ENCODE peak calls at places on chromosomes 11 and 22, in four cellular contexts. L is NB4, M is HEK293T, H is astrocyte of the spinal cord. Z is an unnamed sample.

GRCh38 chr22:39724390-39724789 is 153.8 kb downstream of the CACNA1I start:
- DNase-seq in L (peak; percentile 16), M (no peak), H (no peak), Z (no peak)

GRCh38 chr22:46612341-46612903 is 7.8 kb upstream of the GRAMD4 start:
- DNase-seq in L (no peak), M (no peak), H (no peak), Z (no peak)

GRCh38 chr11:67288452-67289225 is 464 bp upstream of the ANKRD13D start:
- DNase-seq in L (peak; percentile 100), M (peak; percentile 88), H (peak; percentile 89), Z (peak; percentile 97)

GRCh38 chr11:13462311-13462927 is 603 bp downstream of the BTBD10 start:
- DNase-seq in L (peak; percentile 58), M (peak; percentile 58), H (peak; percentile 23), Z (peak; percentile 63)

GRCh38 chr11:59523541-59523940 is 12.2 kb downstream of the OR4D9 start:
- DNase-seq in L (peak; percentile 27), M (peak; percentile 24), H (no peak), Z (peak; percentile 12)

GRCh38 chr22:38034884-38035529 is 22.2 kb upstream of the PICK1 start:
- DNase-seq in L (no peak), M (no peak), H (no peak), Z (no peak)

GRCh38 chr11:129280027-129280811 is 88.1 kb upstream of the ARHGAP32 start:
- DNase-seq in L (peak; percentile 26), M (no peak), H (peak; percentile 26), Z (no peak)

GRCh38 chr11:134893810-134894685 is 482.0 kb upstream of the B3GAT1 start:
- DNase-seq in L (no peak), M (no peak), H (no peak), Z (no peak)

GRCh38 chr11:31720666-31721199 is 90.4 kb downstream of the PAX6 start:
- DNase-seq in L (no peak), M (no peak), H (no peak), Z (no peak)

GRCh38 chr11:60389279-60389910 is 6.9 kb upstream of the MS4A14 start:
- DNase-seq in L (peak; percentile 94), M (no peak), H (no peak), Z (peak; percentile 97)

GRCh38 chr11:1878134-1879031 is 13.3 kb downstream of the PRR33 start:
- DNase-seq in L (no peak), M (no peak), H (no peak), Z (no peak)

GRCh38 chr11:12454782-12455181 is 77.4 kb downstream of the PARVA start:
- DNase-seq in L (no peak), M (no peak), H (peak; percentile 28), Z (no peak)

GRCh38 chr11:46431211-46431610 is 39.6 kb upstream of the CHRM4 start:
- DNase-seq in L (no peak), M (no peak), H (no peak), Z (no peak)

GRCh38 chr22:30720263-30720837 is 25.7 kb downstream of the OSBP2 start:
- DNase-seq in L (peak; percentile 14), M (no peak), H (no peak), Z (peak; percentile 16)

GRCh38 chr11:41320233-41320993 is 139.0 kb downstream of the LRRC4C start:
- DNase-seq in L (no peak), M (no peak), H (no peak), Z (no peak)

GRCh38 chr11:35515224-35515623 is 10.2 kb downstream of the PAMR1 start:
- DNase-seq in L (no peak), M (no peak), H (peak; percentile 71), Z (no peak)

GRCh38 chr22:40462195-40462988 is 92.0 kb downstream of the SGSM3 start:
- DNase-seq in L (peak; percentile 50), M (no peak), H (no peak), Z (peak; percentile 35)

GRCh38 chr11:121566279-121567168 is 113.8 kb upstream of the SORL1-AS1 start:
- DNase-seq in L (no peak), M (no peak), H (no peak), Z (peak; percentile 18)

GRCh38 chr11:19499999-19500398 is 212.6 kb upstream of the NAV2 start:
- DNase-seq in L (no peak), M (no peak), H (no peak), Z (no peak)

GRCh38 chr11:75028321-75029097 is 39.8 kb downstream of the NEU3 start:
- DNase-seq in L (no peak), M (no peak), H (no peak), Z (no peak)

GRCh38 chr11:47923667-47924066 is 56.7 kb upstream of the PTPRJ start:
- DNase-seq in L (no peak), M (no peak), H (no peak), Z (no peak)

GRCh38 chr11:2164861-2165555 is 4.0 kb upstream of the INS start:
- DNase-seq in L (no peak), M (no peak), H (no peak), Z (no peak)

GRCh38 chr22:43479962-43480361 is 68.1 kb downstream of the MPPED1 start:
- DNase-seq in L (peak; percentile 48), M (no peak), H (no peak), Z (peak; percentile 24)

GRCh38 chr11:45802531-45803317 is 2.2 kb upstream of the SLC35C1 start:
- DNase-seq in L (no peak), M (no peak), H (no peak), Z (no peak)

GRCh38 chr11:20256925-20257324 is 96.7 kb upstream of the DBX1 start:
- DNase-seq in L (no peak), M (no peak), H (no peak), Z (no peak)

GRCh38 chr22:49670610-49671330 is 156.9 kb downstream of the BRD1 start:
- DNase-seq in L (no peak), M (no peak), H (no peak), Z (no peak)

GRCh38 chr11:12119502-12119901 is 9.1 kb downstream of the MICAL2 start:
- DNase-seq in L (no peak), M (no peak), H (no peak), Z (no peak)

GRCh38 chr11:64263021-64263946 is 12.0 kb downstream of the PLCB3 start:
- DNase-seq in L (no peak), M (no peak), H (peak; percentile 71), Z (no peak)

GRCh38 chr11:124961972-124962609 is 8.1 kb downstream of the CCDC15 start:
- DNase-seq in L (peak; percentile 82), M (peak; percentile 60), H (peak; percentile 84), Z (peak; percentile 74)

GRCh38 chr11:134647066-134647746 is 235.2 kb upstream of the B3GAT1 start:
- DNase-seq in L (no peak), M (no peak), H (no peak), Z (no peak)

GRCh38 chr11:86874314-86875056 is 74.1 kb downstream of the PRSS23 start:
- DNase-seq in L (no peak), M (no peak), H (no peak), Z (no peak)

GRCh38 chr11:45022294-45023064 is 71.8 kb upstream of the TP53I11 start:
- DNase-seq in L (no peak), M (no peak), H (no peak), Z (no peak)

Z was measured in KBM-7.